ENCODE peak calls at places on chromosome 22, in four cellular contexts. E is transverse colon, W is breast epithelium, O is body of pancreas. B is an unnamed sample.

GRCh38 chr22:49800408-49801238 is 27.1 kb downstream of the BRD1 start:
- DNase-seq in E (no peak), W (no peak), O (no peak), B (no peak)

GRCh38 chr22:20442485-20443284 is 5.1 kb upstream of the SCARF2 start:
- DNase-seq in E (no peak), W (no peak), O (no peak), B (no peak)

GRCh38 chr22:20750461-20751184 is 23.3 kb upstream of the SERPIND1 start:
- DNase-seq in E (peak), W (peak), O (peak), B (peak)

GRCh38 chr22:50190182-50190951 is 4.7 kb downstream of the TRABD start:
- DNase-seq in E (peak), W (peak), O (peak), B (peak)

GRCh38 chr22:24411256-24412004 is 16.0 kb upstream of the ADORA2A start:
- DNase-seq in E (no peak), W (no peak), O (no peak), B (no peak)

GRCh38 chr22:40383905-40384304 is 13.5 kb downstream of the SGSM3 start:
- DNase-seq in E (no peak), W (no peak), O (no peak), B (no peak)

GRCh38 chr22:22814666-22815396 is 72.8 kb upstream of the IGLL5 start:
- DNase-seq in E (no peak), W (no peak), O (no peak), B (no peak)

GRCh38 chr22:46108564-46109473 is 41.5 kb upstream of the PPARA start:
- DNase-seq in E (peak), W (no peak), O (peak), B (peak)

GRCh38 chr22:34080501-34080900 is 160.2 kb upstream of the LARGE1 start:
- DNase-seq in E (no peak), W (no peak), O (no peak), B (no peak)

GRCh38 chr22:48044484-48045060 is 1282.1 kb downstream of the TBC1D22A start:
- DNase-seq in E (no peak), W (no peak), O (no peak), B (no peak)

GRCh38 chr22:24440718-24441405 is 13.5 kb downstream of the ADORA2A start:
- DNase-seq in E (no peak), W (no peak), O (no peak), B (peak)

GRCh38 chr22:45684169-45684568 is 12.5 kb downstream of the ATXN10 start:
- DNase-seq in E (no peak), W (no peak), O (peak), B (no peak)

GRCh38 chr22:24727218-24727851 is 47.2 kb downstream of the PIWIL3 start:
- DNase-seq in E (no peak), W (no peak), O (peak), B (peak)

GRCh38 chr22:48692734-48693376 is 1134.8 kb downstream of the BRD1 start:
- DNase-seq in E (no peak), W (no peak), O (no peak), B (no peak)

GRCh38 chr22:30459206-30460052 is 12.4 kb downstream of the SEC14L3 start:
- DNase-seq in E (no peak), W (no peak), O (no peak), B (no peak)

GRCh38 chr22:42972592-42973535 is 42.1 kb downstream of the PACSIN2 start:
- DNase-seq in E (peak), W (no peak), O (peak), B (no peak)

GRCh38 chr22:41929158-41929896 is 2.7 kb upstream of the TNFRSF13C start:
- DNase-seq in E (no peak), W (no peak), O (no peak), B (no peak)

GRCh38 chr22:44952863-44953790 is 56.7 kb downstream of the PHF21B start:
- DNase-seq in E (no peak), W (no peak), O (no peak), B (no peak)

GRCh38 chr22:47623740-47624103 is 861.3 kb downstream of the TBC1D22A start:
- DNase-seq in E (no peak), W (no peak), O (no peak), B (no peak)

GRCh38 chr22:40605676-40606250 is 30.8 kb downstream of the MRTFA start:
- DNase-seq in E (no peak), W (no peak), O (no peak), B (no peak)

GRCh38 chr22:33883961-33884808 is 36.1 kb downstream of the LARGE1 start:
- DNase-seq in E (no peak), W (no peak), O (no peak), B (no peak)

GRCh38 chr22:24146190-24146616 is 35.1 kb upstream of the SUSD2 start:
- DNase-seq in E (peak), W (no peak), O (peak), B (peak)

GRCh38 chr22:49785841-49786451 is 41.7 kb downstream of the BRD1 start:
- DNase-seq in E (no peak), W (no peak), O (no peak), B (no peak)

GRCh38 chr22:35549338-35549737 is 8.7 kb downstream of the RASD2 start:
- DNase-seq in E (no peak), W (no peak), O (no peak), B (no peak)

GRCh38 chr22:46652930-46653331 is 32.7 kb downstream of the GRAMD4 start:
- DNase-seq in E (no peak), W (no peak), O (peak), B (no peak)

GRCh38 chr22:25032066-25032465 is 79.5 kb downstream of the KIAA1671 start:
- DNase-seq in E (no peak), W (no peak), O (no peak), B (no peak)

GRCh38 chr22:37920131-37920530 is 14.0 kb downstream of the MICALL1 start:
- DNase-seq in E (no peak), W (no peak), O (no peak), B (no peak)
- H3K27ac ChIP-seq in E (peak), W (no peak), O (no peak), B (no peak)

DNA sequence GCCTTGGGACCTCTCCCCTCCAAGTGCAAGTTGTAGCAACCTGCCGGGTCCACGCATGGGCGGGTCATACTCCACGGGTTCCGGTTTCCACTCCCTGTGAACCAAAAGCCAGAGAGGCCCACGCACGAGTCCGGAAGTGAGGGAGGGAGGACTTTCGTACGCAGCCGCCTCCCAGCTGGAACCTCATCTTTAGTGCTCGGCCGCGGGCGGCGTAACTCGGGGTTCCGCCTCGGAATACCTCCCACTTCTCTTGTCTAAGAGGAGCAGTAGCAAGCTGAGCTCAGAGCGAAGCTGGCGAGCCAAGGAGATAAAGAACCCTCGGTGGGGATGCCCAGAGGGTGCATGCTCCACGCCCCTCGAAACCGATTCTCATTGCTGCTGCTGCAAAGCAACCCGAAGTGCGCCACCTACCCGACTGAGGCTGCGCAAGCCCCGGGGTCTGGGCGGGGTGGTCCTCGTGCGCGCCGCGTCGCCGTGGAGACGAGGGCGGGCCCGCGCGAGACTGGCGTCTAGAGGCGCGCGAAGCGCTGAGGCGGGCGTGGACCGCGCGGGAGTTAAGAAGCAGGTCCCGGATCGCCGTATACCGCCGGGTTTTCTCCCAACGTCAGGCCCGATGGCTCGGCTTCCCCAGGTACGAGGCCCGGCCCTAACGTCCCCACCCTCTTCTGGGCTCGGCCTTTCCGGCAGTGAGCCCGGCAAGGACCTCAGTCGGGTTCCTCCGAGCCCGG is at the start of gene SFI1:
- DNase-seq in E (peak), W (peak), O (peak), B (peak)
- TF ChIP-seq POLR2A in E (peak), W (no peak), O (peak), B (peak)

GRCh38 chr22:28710112-28710888 is 30.7 kb upstream of the TTC28 start:
- DNase-seq in E (no peak), W (no peak), O (no peak), B (no peak)
- H3K27ac ChIP-seq in E (peak), W (peak), O (no peak), B (peak)

DNA sequence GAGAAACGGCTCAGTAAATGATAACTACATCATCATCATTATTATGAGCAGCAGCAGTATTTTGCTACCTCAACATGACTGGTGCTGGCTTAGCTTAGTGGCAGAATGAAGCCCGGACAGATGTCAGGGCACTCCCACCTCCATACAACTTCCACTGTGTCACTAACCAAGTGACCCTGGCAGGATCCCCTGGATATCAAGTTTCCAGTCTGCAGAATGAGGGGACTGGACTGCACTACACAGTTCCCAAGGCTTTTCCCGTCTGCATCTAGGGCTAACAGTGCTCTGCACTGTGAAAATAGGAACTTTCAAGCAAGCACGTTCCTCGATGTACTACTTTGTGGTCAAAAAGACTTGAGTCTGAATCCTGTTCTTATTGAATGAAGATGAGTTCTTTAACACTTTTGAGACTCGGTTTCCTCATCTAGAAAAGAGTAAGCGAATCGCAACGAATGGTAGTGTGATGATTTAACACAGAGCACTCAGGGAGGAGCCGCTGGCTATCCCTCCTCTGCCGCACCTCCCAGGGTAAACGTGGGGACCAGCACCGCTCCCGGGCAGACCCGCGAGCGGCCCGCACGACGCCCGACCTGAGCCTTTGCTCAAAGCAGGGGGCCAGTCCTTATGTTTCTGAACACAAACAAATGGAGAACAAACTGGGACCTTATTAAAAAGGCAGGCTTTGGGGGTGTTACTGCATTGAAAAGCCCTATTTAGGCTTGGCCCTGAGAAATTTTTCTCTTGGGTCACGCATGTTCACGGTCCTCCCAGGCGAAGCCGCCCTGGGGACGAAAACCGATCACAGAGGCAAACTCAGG is 910 bp downstream of the CLTCL1 start:
- DNase-seq in E (no peak), W (no peak), O (no peak), B (peak)
- TF ChIP-seq POLR2A in E (no peak), W (no peak), O (no peak), B (no peak)

GRCh38 chr22:29202231-29203192 is 3.2 kb upstream of the EMID1 start:
- DNase-seq in E (peak), W (no peak), O (peak), B (peak)

GRCh38 chr22:29200901-29201300 is 4.8 kb upstream of the EMID1 start:
- DNase-seq in E (no peak), W (no peak), O (no peak), B (no peak)

GRCh38 chr22:29201722-29202230 is 3.9 kb upstream of the EMID1 start:
- DNase-seq in E (no peak), W (no peak), O (no peak), B (no peak)

GRCh38 chr22:29198240-29198639 is 7.5 kb upstream of the EMID1 start:
- DNase-seq in E (no peak), W (no peak), O (no peak), B (no peak)

GRCh38 chr22:29199702-29200400 is 5.8 kb upstream of the EMID1 start:
- DNase-seq in E (no peak), W (no peak), O (no peak), B (no peak)
- H3K27ac ChIP-seq in E (no peak), W (no peak), O (no peak), B (no peak)

GRCh38 chr22:17980013-17980510 is 44.3 kb downstream of the MICAL3 start:
- DNase-seq in E (no peak), W (no peak), O (no peak), B (no peak)
- TF ChIP-seq POLR2A in E (no peak), W (no peak), O (no peak), B (no peak)

GRCh38 chr22:19106886-19107729 is 15.1 kb downstream of the DGCR2 start:
- DNase-seq in E (no peak), W (no peak), O (no peak), B (no peak)
- H3K27ac ChIP-seq in E (no peak), W (no peak), O (peak), B (no peak)

GRCh38 chr22:38656256-38657148 is at the start of the genes CBY1 and FAM227A:
- DNase-seq in E (peak), W (peak), O (peak), B (peak)
- TF ChIP-seq POLR2A in E (peak), W (peak), O (peak), B (peak)

B was measured in uterus.